ENCODE peak calls at places on chromosomes 2 and 18, in six cellular contexts. Y is activated naive CD8-positive, alpha-beta T cell treated with anti-CD3 and anti-CD28 coated beads, Interleukin-2, amount 50 U/mL, for 24 hours; O is AG04450; W is epithelial cell of esophagus; Z is Right ventricle myocardium inferior; U is NT2/D1. N is an unnamed sample.

GRCh38 chr2:191539068-191539467 is 138.9 kb upstream of the NABP1 start:
- DNase-seq in U (peak; percentile 16), W (peak; percentile 29), Z (no peak), Y (peak; percentile 30), O (no peak), N (peak; percentile 21)

GRCh38 chr2:200777275-200777674 is 34.4 kb upstream of the BZW1 start:
- DNase-seq in O (no peak), Z (no peak), W (peak; percentile 46), Y (no peak), U (no peak), N (no peak)

GRCh38 chr2:232338759-232339106 is 39.8 kb upstream of the ALPP start:
- DNase-seq in Y (no peak), Z (peak; percentile 60), U (no peak), O (no peak), W (no peak), N (no peak)

GRCh38 chr2:176395273-176395854 is 126.1 kb downstream of the MTX2 start:
- DNase-seq in Z (no peak), W (peak; percentile 40), O (no peak), U (no peak), Y (no peak), N (no peak)

GRCh38 chr2:128362889-128363228 is 44.2 kb upstream of the HS6ST1 start:
- DNase-seq in Z (no peak), W (no peak), Y (no peak), O (peak; percentile 51), U (peak; percentile 95), N (peak; percentile 79)

GRCh38 chr2:177599072-177599688 is 206.6 kb downstream of the AGPS start:
- DNase-seq in Z (no peak), Y (no peak), O (no peak), W (no peak), U (no peak), N (no peak)

GRCh38 chr2:159454185-159454584 is 162.2 kb downstream of the BAZ2B start:
- DNase-seq in Y (no peak), O (no peak), U (no peak), Z (no peak), W (peak; percentile 89), N (no peak)

GRCh38 chr2:174717273-174717672 is 47.0 kb downstream of the CHRNA1 start:
- DNase-seq in O (no peak), W (no peak), Z (no peak), Y (peak; percentile 12), U (no peak), N (no peak)

GRCh38 chr2:102313025-102313424 is 1.7 kb downstream of the IL1RL1 start:
- DNase-seq in U (no peak), Y (no peak), O (peak; percentile 51), Z (no peak), W (peak; percentile 91), N (no peak)

GRCh38 chr2:8819194-8819593 is 18.2 kb downstream of the KIDINS220 start:
- DNase-seq in O (no peak), Z (no peak), W (peak; percentile 65), Y (no peak), U (no peak), N (no peak)

GRCh38 chr2:68789603-68790002 is 55.0 kb downstream of the ARHGAP25 start:
- DNase-seq in W (no peak), U (no peak), Y (peak; percentile 58), Z (no peak), O (no peak), N (no peak)

GRCh38 chr2:173914055-173914922 is 50.9 kb downstream of the SP3 start:
- DNase-seq in W (peak; percentile 85), O (no peak), Y (no peak), Z (no peak), U (no peak), N (no peak)

GRCh38 chr2:232075859-232076258 is 114.3 kb downstream of the DIS3L2 start:
- DNase-seq in Z (no peak), O (no peak), U (no peak), W (peak; percentile 74), Y (no peak), N (no peak)

GRCh38 chr2:152600698-152601097 is 116.6 kb downstream of the PRPF40A start:
- DNase-seq in O (no peak), U (no peak), Y (no peak), W (no peak), Z (no peak), N (no peak)

GRCh38 chr2:227406177-227407031 is 18.7 kb upstream of the SCYGR1 start:
- DNase-seq in W (peak; percentile 96), Z (no peak), Y (no peak), O (peak; percentile 95), U (peak; percentile 73), N (peak; percentile 65)

GRCh38 chr2:60735496-60736250 is 20.4 kb upstream of the PAPOLG start:
- DNase-seq in U (no peak), W (peak; percentile 63), O (no peak), Y (peak; percentile 36), Z (no peak), N (peak; percentile 8)

GRCh38 chr2:15050483-15050882 is 418.0 kb downstream of the LRATD1 start:
- DNase-seq in Y (no peak), W (peak; percentile 31), Z (no peak), O (peak; percentile 53), U (no peak), N (no peak)

GRCh38 chr2:217179854-217180253 is 320.0 kb upstream of the TNP1 start:
- DNase-seq in Y (no peak), U (no peak), Z (no peak), O (no peak), W (no peak), N (no peak)

GRCh38 chr2:196275646-196276352 is 104.4 kb upstream of the STK17B start:
- DNase-seq in Z (no peak), U (no peak), O (no peak), W (no peak), Y (no peak), N (no peak)

GRCh38 chr2:234422895-234423505 is 73.9 kb downstream of the ARL4C start:
- DNase-seq in Y (peak; percentile 58), W (peak; percentile 42), U (no peak), Z (no peak), O (no peak), N (no peak)

GRCh38 chr2:20633794-20634259 is 17.1 kb downstream of the HS1BP3 start:
- DNase-seq in Y (no peak), Z (peak; percentile 76), W (no peak), U (no peak), O (no peak), N (no peak)

GRCh38 chr2:66212749-66213148 is 222.2 kb upstream of the MEIS1 start:
- DNase-seq in Y (no peak), Z (no peak), O (no peak), W (no peak), U (no peak), N (no peak)

GRCh38 chr18:9951022-9951859 is 37.4 kb downstream of the VAPA start:
- DNase-seq in Z (no peak), U (peak; percentile 32), O (peak; percentile 43), W (peak; percentile 76), Y (no peak), N (peak; percentile 17)

GRCh38 chr2:62339837-62340236 is 143.9 kb downstream of the B3GNT2 start:
- DNase-seq in U (no peak), Z (no peak), W (no peak), Y (no peak), O (no peak), N (no peak)

GRCh38 chr18:36330435-36331049 is 33.0 kb downstream of the FHOD3 start:
- DNase-seq in U (no peak), W (peak; percentile 51), O (no peak), Y (no peak), Z (no peak), N (no peak)

GRCh38 chr18:27996792-27997191 is 180.1 kb downstream of the CDH2 start:
- DNase-seq in Z (no peak), W (peak; percentile 63), Y (no peak), O (peak; percentile 3), U (no peak), N (no peak)

GRCh38 chr18:79442508-79443221 is 46.9 kb downstream of the NFATC1 start:
- DNase-seq in W (no peak), Y (no peak), Z (no peak), O (no peak), U (no peak), N (no peak)

GRCh38 chr18:22345733-22346132 is 72.0 kb downstream of the CTAGE1 start:
- DNase-seq in O (no peak), Z (no peak), W (no peak), Y (no peak), U (no peak), N (no peak)

N was measured in neuronal stem cell.